ENCODE peak calls at places on chromosomes 1 and 21, in seven cellular contexts. P is left ventricle myocardium inferior, M is right lobe of liver, Z is fibroblast of mammary gland, L is psoas muscle, V is IMR-90, J is Peyer's patch. Q is an unnamed sample.

GRCh38 chr1:113904292-113904673 is 316 bp downstream of the AP4B1 start:
- DNase-seq in P (no peak), M (no peak), Z (no peak), L (no peak), V (no peak), J (no peak), Q (no peak)

GRCh38 chr1:35449334-35450008 is 107.7 kb downstream of the KIAA0319L start:
- DNase-seq in P (no peak), M (no peak), Z (peak), L (no peak), V (peak), J (no peak), Q (no peak)

GRCh38 chr21:14685568-14685967 is 139.5 kb upstream of the SAMSN1 start:
- DNase-seq in P (no peak), M (no peak), Z (no peak), L (no peak), V (no peak), J (no peak), Q (no peak)

GRCh38 chr1:168752171-168752570 is 23.2 kb upstream of the DPT start:
- DNase-seq in P (no peak), M (no peak), Z (no peak), L (no peak), V (no peak), J (no peak), Q (no peak)

GRCh38 chr21:39669976-39670671 is 57.4 kb downstream of the B3GALT5 start:
- DNase-seq in P (no peak), M (no peak), Z (no peak), L (no peak), V (no peak), J (peak), Q (no peak)

GRCh38 chr1:93140106-93140505 is 40.1 kb downstream of the TMED5 start:
- DNase-seq in P (no peak), M (no peak), Z (peak), L (no peak), V (peak), J (no peak), Q (no peak)

GRCh38 chr21:45995686-45996179 is 14.2 kb downstream of the COL6A1 start:
- DNase-seq in P (peak), M (peak), Z (peak), L (no peak), V (no peak), J (peak), Q (peak)

GRCh38 chr21:39046236-39046911 is 136.9 kb downstream of the PSMG1 start:
- DNase-seq in P (no peak), M (no peak), Z (no peak), L (no peak), V (no peak), J (no peak), Q (no peak)

GRCh38 chr1:112904831-112905227 is 51.2 kb downstream of the SLC16A1 start:
- DNase-seq in P (no peak), M (no peak), Z (no peak), L (no peak), V (no peak), J (no peak), Q (no peak)

GRCh38 chr1:238469146-238469601 is 578.5 kb upstream of the ZP4 start:
- DNase-seq in P (no peak), M (no peak), Z (no peak), L (no peak), V (peak), J (no peak), Q (no peak)

GRCh38 chr1:47835409-47835808 is 161.8 kb downstream of the TRABD2B start:
- DNase-seq in P (no peak), M (no peak), Z (no peak), L (no peak), V (no peak), J (no peak), Q (no peak)

GRCh38 chr1:12088607-12089006 is 25.5 kb downstream of the TNFRSF8 start:
- DNase-seq in P (no peak), M (no peak), Z (no peak), L (no peak), V (no peak), J (no peak), Q (peak)

GRCh38 chr1:46449223-46450159 is 40.1 kb upstream of the DMBX1 start:
- DNase-seq in P (no peak), M (no peak), Z (no peak), L (no peak), V (no peak), J (no peak), Q (no peak)

GRCh38 chr1:93567255-93567918 is 114.2 kb downstream of the BCAR3 start:
- DNase-seq in P (peak), M (no peak), Z (peak), L (peak), V (peak), J (no peak), Q (no peak)

GRCh38 chr1:1299686-1300351 is 7.9 kb downstream of the ACAP3 start:
- DNase-seq in P (no peak), M (no peak), Z (no peak), L (no peak), V (no peak), J (no peak), Q (no peak)

GRCh38 chr1:226609836-226610455 is 61.4 kb downstream of the STUM start:
- DNase-seq in P (peak), M (no peak), Z (peak), L (no peak), V (no peak), J (peak), Q (no peak)

GRCh38 chr1:55081188-55081904 is 42.0 kb downstream of the PCSK9 start:
- DNase-seq in P (no peak), M (no peak), Z (peak), L (no peak), V (peak), J (no peak), Q (no peak)

GRCh38 chr1:207997486-207998268 is 86.8 kb upstream of the CD34 start:
- DNase-seq in P (peak), M (peak), Z (peak), L (peak), V (peak), J (no peak), Q (no peak)

GRCh38 chr21:41754481-41754891 is 12.4 kb downstream of the RIPK4 start:
- DNase-seq in P (no peak), M (no peak), Z (no peak), L (no peak), V (no peak), J (peak), Q (no peak)

GRCh38 chr1:175134500-175134899 is 58.1 kb downstream of the KIAA0040 start:
- DNase-seq in P (no peak), M (no peak), Z (no peak), L (no peak), V (no peak), J (no peak), Q (no peak)

GRCh38 chr1:214707306-214708087 is 104.5 kb downstream of the CENPF start:
- DNase-seq in P (no peak), M (no peak), Z (peak), L (no peak), V (peak), J (no peak), Q (no peak)

GRCh38 chr1:59976194-59977074 is 49.9 kb upstream of the CYP2J2 start:
- DNase-seq in P (peak), M (peak), Z (peak), L (peak), V (peak), J (peak), Q (peak)

GRCh38 chr1:147852706-147853225 is 49.8 kb upstream of the GJA8 start:
- DNase-seq in P (no peak), M (no peak), Z (peak), L (no peak), V (no peak), J (no peak), Q (no peak)

GRCh38 chr1:85297855-85298629 is 21.6 kb upstream of the BCL10 start:
- DNase-seq in P (no peak), M (no peak), Z (peak), L (no peak), V (peak), J (no peak), Q (peak)

GRCh38 chr1:32890516-32891240 is 4.4 kb downstream of the HPCA start:
- DNase-seq in P (no peak), M (peak), Z (no peak), L (no peak), V (no peak), J (no peak), Q (no peak)

GRCh38 chr1:228178737-228179720 is 13.4 kb downstream of the IBA57 start:
- DNase-seq in P (no peak), M (no peak), Z (no peak), L (no peak), V (peak), J (no peak), Q (no peak)

GRCh38 chr1:221563476-221563921 is 178.4 kb downstream of the DUSP10 start:
- DNase-seq in P (no peak), M (peak), Z (peak), L (no peak), V (no peak), J (no peak), Q (no peak)

GRCh38 chr1:67166196-67166595 is at the start of gene IL23R:
- DNase-seq in P (peak), M (no peak), Z (no peak), L (no peak), V (no peak), J (no peak), Q (no peak)

GRCh38 chr1:214573386-214574358 is 22.3 kb upstream of the PTPN14 start:
- DNase-seq in P (no peak), M (no peak), Z (peak), L (no peak), V (no peak), J (no peak), Q (no peak)

GRCh38 chr1:193211539-193211938 is 25.1 kb upstream of the B3GALT2 start:
- DNase-seq in P (no peak), M (no peak), Z (peak), L (no peak), V (peak), J (no peak), Q (no peak)

GRCh38 chr1:48493970-48494769 is 22.2 kb upstream of the SPATA6 start:
- DNase-seq in P (no peak), M (no peak), Z (peak), L (no peak), V (peak), J (no peak), Q (no peak)

GRCh38 chr1:3474421-3474820 is 20.0 kb downstream of the ARHGEF16 start:
- DNase-seq in P (no peak), M (no peak), Z (no peak), L (no peak), V (no peak), J (no peak), Q (no peak)

GRCh38 chr1:94792473-94792875 is 27.7 kb upstream of the SLC44A3 start:
- DNase-seq in P (no peak), M (no peak), Z (peak), L (no peak), V (peak), J (no peak), Q (no peak)

GRCh38 chr1:223231011-223231572 is 88.0 kb upstream of the TLR5 start:
- DNase-seq in P (no peak), M (peak), Z (no peak), L (no peak), V (no peak), J (no peak), Q (no peak)

GRCh38 chr1:167746988-167747655 is 25.3 kb downstream of the MPZL1 start:
- DNase-seq in P (no peak), M (no peak), Z (no peak), L (no peak), V (no peak), J (no peak), Q (no peak)

GRCh38 chr1:22524481-22524880 is 38.8 kb upstream of the EPHA8 start:
- DNase-seq in P (no peak), M (no peak), Z (no peak), L (no peak), V (no peak), J (no peak), Q (no peak)
- TF ChIP-seq CTCF in P (no peak), M (no peak), Z (no peak), L (no peak), V (no peak), J (no peak), Q (no peak)

GRCh38 chr1:25695066-25695990 is 78.7 kb downstream of the MAN1C1 start:
- DNase-seq in P (peak), M (peak), Z (peak), L (peak), V (peak), J (no peak), Q (no peak)

GRCh38 chr1:25695991-25696330 is 79.4 kb downstream of the MAN1C1 start:
- DNase-seq in P (no peak), M (no peak), Z (peak), L (peak), V (peak), J (no peak), Q (no peak)

GRCh38 chr1:25692560-25692959 is 76.0 kb downstream of the MAN1C1 start:
- DNase-seq in P (no peak), M (no peak), Z (no peak), L (no peak), V (no peak), J (no peak), Q (no peak)

GRCh38 chr1:25694167-25694566 is 77.6 kb downstream of the MAN1C1 start:
- DNase-seq in P (no peak), M (no peak), Z (peak), L (no peak), V (no peak), J (no peak), Q (no peak)

DNA sequence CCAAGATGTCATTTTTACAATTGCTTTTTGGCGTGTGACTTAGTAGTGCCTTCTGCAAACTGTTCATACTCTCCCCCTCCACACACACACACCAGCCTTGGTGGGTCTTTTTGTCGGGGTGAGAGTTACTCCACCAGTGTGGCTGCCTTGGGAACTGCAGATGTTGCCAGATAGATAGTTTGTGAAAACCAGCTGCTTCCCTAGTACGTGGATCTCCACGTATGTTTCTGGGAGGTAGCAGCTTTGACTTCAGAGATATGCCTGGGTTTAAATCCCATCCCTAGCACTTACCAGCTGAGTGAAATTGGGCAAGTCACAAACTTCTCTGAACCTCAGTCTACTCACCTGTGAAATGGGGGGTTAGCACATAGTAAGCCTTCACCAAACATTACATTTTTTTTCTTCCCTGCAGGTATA is 78.0 kb downstream of the MAN1C1 start:
- DNase-seq in P (no peak), M (no peak), Z (no peak), L (no peak), V (peak), J (no peak), Q (no peak)
- TF ChIP-seq CTCF in P (no peak), M (no peak), Z (peak), L (no peak), V (no peak), J (no peak), Q (no peak)

GRCh38 chr21:26835027-26835713 is 10.0 kb downstream of the ADAMTS1 start:
- DNase-seq in P (no peak), M (no peak), Z (peak), L (no peak), V (peak), J (no peak), Q (no peak)

GRCh38 chr21:26840206-26840605 is 5.0 kb downstream of the ADAMTS1 start:
- DNase-seq in P (no peak), M (no peak), Z (no peak), L (no peak), V (no peak), J (no peak), Q (peak)

GRCh38 chr21:26835714-26836265 is 9.4 kb downstream of the ADAMTS1 start:
- DNase-seq in P (no peak), M (no peak), Z (no peak), L (no peak), V (no peak), J (no peak), Q (no peak)

GRCh38 chr21:26836546-26836945 is 8.7 kb downstream of the ADAMTS1 start:
- DNase-seq in P (no peak), M (no peak), Z (no peak), L (no peak), V (no peak), J (no peak), Q (no peak)

DNA sequence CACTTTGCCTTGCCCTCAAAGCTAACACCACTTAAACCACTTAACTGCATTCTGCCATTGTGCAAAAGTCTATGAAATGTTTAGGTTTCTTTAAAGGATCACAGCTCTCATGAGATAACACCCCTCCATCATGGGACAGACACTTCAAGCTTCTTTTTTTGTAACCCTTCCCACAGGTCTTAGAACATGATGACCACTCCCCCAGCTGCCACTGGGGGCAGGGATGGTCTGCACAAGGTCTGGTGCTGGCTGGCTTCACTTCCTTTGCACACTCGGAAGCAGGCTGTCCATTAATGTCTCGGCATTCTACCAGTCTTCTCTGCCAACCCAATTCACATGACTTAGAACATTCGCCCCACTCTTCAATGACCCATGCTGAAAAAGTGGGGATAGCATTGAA is 7.7 kb downstream of the ADAMTS1 start:
- DNase-seq in P (no peak), M (no peak), Z (no peak), L (no peak), V (no peak), J (no peak), Q (no peak)
- TF ChIP-seq CTCF in P (no peak), M (no peak), Z (no peak), L (no peak), V (no peak), J (no peak), Q (no peak)

DNA sequence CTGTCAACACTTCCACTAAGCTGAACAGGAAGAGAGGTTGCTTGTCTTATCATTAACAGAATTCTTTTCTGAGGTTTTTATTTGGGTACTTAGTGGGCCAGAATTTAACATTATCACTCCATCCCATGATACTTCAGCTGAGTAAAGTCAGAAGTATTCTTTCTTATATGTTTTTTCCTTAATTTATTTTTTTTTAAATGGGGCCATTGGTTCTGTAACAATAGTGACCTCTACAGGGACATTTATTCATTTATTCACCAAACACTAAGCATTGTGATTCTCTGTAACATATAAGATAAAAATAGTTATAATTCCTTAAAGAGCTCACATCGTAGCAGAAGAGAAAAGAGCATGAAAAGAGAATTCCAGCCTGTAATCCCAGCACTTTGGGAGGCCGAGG is 9.8 kb downstream of the GREM2 start:
- DNase-seq in P (no peak), M (no peak), Z (peak), L (no peak), V (peak), J (no peak), Q (no peak)
- TF ChIP-seq CTCF in P (no peak), M (peak), Z (peak), L (no peak), V (peak), J (no peak), Q (no peak)

DNA sequence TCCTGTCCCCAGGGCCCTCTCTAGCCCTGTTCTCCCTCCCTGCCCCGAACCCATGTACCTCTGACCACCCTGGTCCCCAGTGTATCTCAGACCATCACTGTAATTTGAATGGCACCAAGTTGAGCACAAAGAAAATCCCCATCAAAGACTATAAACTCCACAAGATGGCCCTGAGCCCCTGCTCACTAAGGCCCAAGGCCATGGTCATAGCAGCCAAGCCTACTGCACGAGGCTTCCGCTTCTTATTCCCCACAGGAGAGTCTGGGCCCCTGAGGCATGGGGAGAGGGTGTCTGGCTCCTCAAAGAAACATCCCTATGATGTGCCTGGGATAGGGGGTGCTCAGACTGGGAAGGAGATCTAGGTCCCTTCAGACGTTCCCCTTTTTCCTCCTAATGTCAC is 4.5 kb downstream of the ZNF683 start:
- DNase-seq in P (no peak), M (no peak), Z (no peak), L (no peak), V (no peak), J (no peak), Q (no peak)
- TF ChIP-seq CTCF in P (no peak), M (no peak), Z (no peak), L (no peak), V (no peak), J (no peak), Q (no peak)

GRCh38 chr1:61284933-61285332 is 202.6 kb downstream of the NFIA start:
- DNase-seq in P (no peak), M (no peak), Z (no peak), L (no peak), V (no peak), J (no peak), Q (no peak)

GRCh38 chr1:61287734-61288133 is 205.4 kb downstream of the NFIA start:
- DNase-seq in P (no peak), M (no peak), Z (peak), L (no peak), V (peak), J (no peak), Q (no peak)

GRCh38 chr1:61284226-61284854 is 202.0 kb downstream of the NFIA start:
- DNase-seq in P (no peak), M (no peak), Z (no peak), L (no peak), V (no peak), J (no peak), Q (no peak)

GRCh38 chr1:61287014-61287413 is 204.7 kb downstream of the NFIA start:
- DNase-seq in P (no peak), M (no peak), Z (peak), L (no peak), V (peak), J (no peak), Q (no peak)

GRCh38 chr1:61285371-61285885 is 203.1 kb downstream of the NFIA start:
- DNase-seq in P (no peak), M (no peak), Z (peak), L (no peak), V (no peak), J (no peak), Q (no peak)
- TF ChIP-seq CTCF in P (no peak), M (no peak), Z (no peak), L (no peak), V (no peak), J (no peak), Q (no peak)

DNA sequence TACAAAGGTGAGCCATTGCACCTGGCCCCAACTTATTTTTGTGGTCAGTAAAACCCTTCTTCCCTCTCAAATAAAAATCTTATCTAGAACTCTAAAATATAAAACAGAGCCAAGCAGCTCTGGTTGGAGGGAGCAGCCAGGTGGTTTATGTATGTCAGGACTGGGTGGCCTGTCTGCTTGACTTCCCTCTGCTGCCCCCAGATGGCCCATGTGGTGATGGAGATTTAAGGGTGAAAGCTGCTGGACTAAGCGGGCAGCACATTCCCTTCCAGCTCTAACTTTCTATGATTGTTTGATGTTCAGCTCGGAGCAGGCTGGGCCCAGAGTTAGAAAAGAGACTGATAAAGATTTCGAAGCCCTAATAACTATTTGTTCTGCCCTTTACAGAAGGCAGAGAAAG is 11.9 kb upstream of the PAQR6 start:
- DNase-seq in P (no peak), M (no peak), Z (no peak), L (no peak), V (no peak), J (no peak), Q (no peak)
- TF ChIP-seq CTCF in P (no peak), M (no peak), Z (no peak), L (no peak), V (no peak), J (no peak), Q (no peak)